ENCODE peak calls at places on chromosomes 5 and 9, in six cellular contexts. V is kidney, F is thoracic aorta, Y is heart left ventricle, J is BJ, L is small intestine. N is an unnamed sample.

GRCh38 chr9:101848485-101848919 is 110.1 kb upstream of the GRIN3A start:
- DNase-seq in F (no peak), J (no peak), V (no peak), Y (no peak), L (peak), N (no peak)

GRCh38 chr9:111148390-111148993 is 110.2 kb upstream of the LPAR1 start:
- DNase-seq in F (no peak), Y (no peak), J (peak), L (no peak), V (no peak), N (no peak)

GRCh38 chr9:129458663-129459549 is 162.0 kb downstream of the C9orf50 start:
- DNase-seq in F (no peak), Y (peak), L (no peak), V (peak), J (no peak), N (no peak)

GRCh38 chr9:35313911-35314310 is 152.1 kb downstream of the UNC13B start:
- DNase-seq in Y (no peak), V (no peak), J (no peak), L (no peak), F (no peak), N (no peak)

GRCh38 chr9:34457266-34458012 is 931 bp downstream of the FAM219A start:
- DNase-seq in L (peak), V (peak), Y (peak), J (peak), F (peak), N (peak)

GRCh38 chr9:133732351-133733073 is 5.6 kb downstream of the SARDH start:
- DNase-seq in F (no peak), V (peak), L (no peak), J (no peak), Y (no peak), N (no peak)

GRCh38 chr9:97366889-97367288 is 45.0 kb upstream of the TDRD7 start:
- DNase-seq in V (no peak), Y (no peak), F (no peak), L (no peak), J (no peak), N (no peak)

GRCh38 chr5:55601209-55601618 is 66.5 kb upstream of the PLPP1 start:
- DNase-seq in F (peak), Y (peak), V (peak), J (peak), L (peak), N (no peak)

GRCh38 chr9:137762414-137763061 is 115.0 kb upstream of the CACNA1B start:
- DNase-seq in J (no peak), F (no peak), Y (peak), V (peak), L (peak), N (no peak)

GRCh38 chr5:95862636-95863382 is 40.3 kb upstream of the GLRX start:
- DNase-seq in V (no peak), L (no peak), Y (no peak), F (no peak), J (no peak), N (no peak)

GRCh38 chr5:81749562-81750307 is 1.2 kb downstream of the SSBP2 start:
- DNase-seq in L (peak), F (no peak), Y (peak), J (no peak), V (peak), N (no peak)

GRCh38 chr9:81526587-81526986 is 162.8 kb downstream of the TLE1 start:
- DNase-seq in J (peak), L (no peak), Y (no peak), F (no peak), V (no peak), N (peak)

GRCh38 chr5:63774939-63775338 is 187.3 kb downstream of the HTR1A start:
- DNase-seq in F (no peak), Y (no peak), L (no peak), J (no peak), V (no peak), N (no peak)

GRCh38 chr9:101625871-101626270 is 31.1 kb upstream of the PPP3R2 start:
- DNase-seq in J (no peak), V (no peak), F (no peak), L (no peak), Y (no peak), N (no peak)

GRCh38 chr9:91825422-91825821 is 124.6 kb downstream of the ROR2 start:
- DNase-seq in F (no peak), V (no peak), Y (no peak), L (no peak), J (no peak), N (no peak)

GRCh38 chr9:4873066-4873465 is 80.3 kb downstream of the RCL1 start:
- DNase-seq in L (no peak), Y (no peak), V (no peak), F (peak), J (no peak), N (no peak)

GRCh38 chr9:116027951-116028350 is 125.6 kb upstream of the PAPPA start:
- DNase-seq in Y (no peak), J (no peak), F (no peak), L (no peak), V (no peak), N (no peak)

GRCh38 chr5:91092859-91093843 is 290.0 kb downstream of the ARRDC3 start:
- DNase-seq in Y (no peak), J (no peak), F (no peak), L (peak), V (no peak), N (no peak)

GRCh38 chr9:137759649-137760321 is 117.8 kb upstream of the CACNA1B start:
- DNase-seq in J (no peak), L (no peak), V (peak), F (no peak), Y (no peak), N (no peak)

GRCh38 chr9:94693485-94694191 is 32.9 kb upstream of the AOPEP start:
- DNase-seq in F (no peak), V (no peak), L (no peak), Y (no peak), J (no peak), N (no peak)

GRCh38 chr5:30040483-30041116 is 1152.9 kb upstream of the CDH6 start:
- DNase-seq in J (no peak), F (no peak), L (peak), Y (no peak), V (no peak), N (no peak)

GRCh38 chr5:164214698-164215097 is 709.3 kb downstream of the MAT2B start:
- DNase-seq in F (no peak), L (no peak), V (no peak), Y (no peak), J (no peak), N (no peak)

GRCh38 chr9:19922476-19923118 is 133.8 kb upstream of the SLC24A2 start:
- DNase-seq in Y (peak), J (no peak), F (no peak), L (peak), V (no peak), N (peak)

GRCh38 chr9:93670208-93671029 is 94.0 kb downstream of the PHF2 start:
- DNase-seq in L (no peak), Y (no peak), V (peak), J (no peak), F (no peak), N (no peak)

GRCh38 chr5:64883912-64884311 is 115.2 kb downstream of the CWC27 start:
- DNase-seq in L (no peak), Y (no peak), F (no peak), J (no peak), V (no peak), N (no peak)

GRCh38 chr5:64884541-64884940 is 115.8 kb downstream of the CWC27 start:
- DNase-seq in L (no peak), V (no peak), F (no peak), Y (no peak), J (no peak), N (no peak)

DNA sequence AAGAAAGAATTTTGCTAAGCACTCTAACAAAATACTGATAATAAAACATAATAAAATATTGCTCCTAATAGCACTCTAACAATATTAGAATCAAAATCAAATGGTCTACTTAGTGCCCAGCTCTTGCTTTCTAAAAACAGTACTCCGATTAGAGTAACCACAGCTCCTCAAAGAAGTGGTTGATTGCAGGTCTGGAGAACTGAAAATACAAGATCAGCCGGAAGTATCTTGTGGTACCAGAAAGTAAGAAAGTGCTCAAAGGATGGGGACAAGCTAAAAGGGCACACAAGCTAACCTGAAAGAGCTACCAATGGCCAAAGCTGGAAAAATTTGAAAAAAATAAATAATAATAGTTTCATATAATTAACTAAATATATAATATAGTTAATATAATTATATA is 119.2 kb downstream of the CWC27 start:
- DNase-seq in F (no peak), J (no peak), Y (no peak), V (no peak), L (no peak), N (no peak)
- H3K4me3 ChIP-seq in F (no peak), J (no peak), Y (no peak), V (no peak), L (no peak), N (no peak)

DNA sequence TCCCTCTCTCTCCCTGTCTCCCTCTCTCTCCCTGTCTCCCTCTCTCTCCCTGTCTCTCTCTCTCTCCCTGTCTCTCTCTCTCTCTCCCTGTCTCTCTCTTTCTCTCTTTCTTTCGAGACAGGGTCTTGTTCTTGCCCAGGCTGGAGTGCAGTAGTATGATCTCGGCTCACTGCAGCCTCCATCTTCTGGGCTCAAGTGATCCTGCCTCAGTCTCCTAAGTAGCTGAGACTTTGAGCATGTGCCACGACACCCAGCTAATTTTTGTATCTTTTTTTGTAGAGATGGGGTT is 14.3 kb downstream of the TRIO start:
- DNase-seq in J (no peak), F (no peak), V (no peak), L (no peak), Y (no peak), N (no peak)
- H3K4me3 ChIP-seq in J (peak), F (peak), V (no peak), L (no peak), Y (no peak), N (peak)

GRCh38 chr5:1726469-1726865 is 73.2 kb downstream of the MRPL36 start:
- DNase-seq in V (peak), F (no peak), L (no peak), Y (no peak), J (no peak), N (no peak)

GRCh38 chr5:1725641-1726468 is 73.8 kb downstream of the MRPL36 start:
- DNase-seq in V (peak), L (no peak), Y (no peak), J (no peak), F (no peak), N (no peak)

GRCh38 chr5:1723957-1724821 is 75.4 kb downstream of the MRPL36 start:
- DNase-seq in L (no peak), F (no peak), V (peak), J (no peak), Y (no peak), N (no peak)

GRCh38 chr5:1723476-1723875 is 76.2 kb downstream of the MRPL36 start:
- DNase-seq in L (no peak), F (no peak), J (no peak), V (peak), Y (no peak), N (no peak)

GRCh38 chr5:1724822-1725602 is 74.6 kb downstream of the MRPL36 start:
- DNase-seq in L (peak), F (no peak), J (no peak), V (peak), Y (no peak), N (no peak)
- H3K4me3 ChIP-seq in L (no peak), F (no peak), J (peak), V (no peak), Y (no peak), N (no peak)

DNA sequence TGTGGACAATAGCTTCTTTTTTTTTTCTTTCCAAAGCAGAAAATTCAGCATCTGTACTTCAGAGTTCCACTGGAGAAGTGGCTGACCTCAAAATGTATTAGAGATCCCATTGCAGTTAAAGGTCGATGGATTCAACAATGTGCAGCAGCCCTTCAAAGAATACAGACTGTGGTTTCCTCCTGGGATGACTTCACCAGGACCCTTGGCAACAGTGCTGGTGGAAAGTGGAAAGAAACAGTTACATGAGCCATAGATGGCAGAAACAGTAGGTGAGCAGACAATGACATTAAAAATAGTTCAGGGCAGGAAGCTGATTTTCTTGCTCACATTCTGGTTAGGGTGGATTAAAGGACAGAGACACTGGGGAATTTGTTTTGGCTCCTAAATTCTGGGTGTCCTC is 62.4 kb downstream of the SLC28A3 start:
- DNase-seq in L (no peak), F (no peak), Y (no peak), V (no peak), J (no peak), N (no peak)
- H3K4me3 ChIP-seq in L (no peak), F (no peak), Y (no peak), V (no peak), J (no peak), N (no peak)

GRCh38 chr9:127519301-127520166 is 68.2 kb downstream of the LRSAM1 start:
- DNase-seq in V (no peak), F (peak), L (no peak), Y (no peak), J (peak), N (peak)

GRCh38 chr9:127516835-127517607 is 65.7 kb downstream of the LRSAM1 start:
- DNase-seq in F (no peak), Y (no peak), L (no peak), J (no peak), V (peak), N (no peak)

GRCh38 chr9:127520941-127521918 is 69.9 kb downstream of the LRSAM1 start:
- DNase-seq in J (no peak), F (no peak), Y (no peak), V (peak), L (no peak), N (no peak)

GRCh38 chr9:127518091-127518856 is 67.0 kb downstream of the LRSAM1 start:
- DNase-seq in J (no peak), Y (no peak), L (no peak), V (peak), F (no peak), N (no peak)

DNA sequence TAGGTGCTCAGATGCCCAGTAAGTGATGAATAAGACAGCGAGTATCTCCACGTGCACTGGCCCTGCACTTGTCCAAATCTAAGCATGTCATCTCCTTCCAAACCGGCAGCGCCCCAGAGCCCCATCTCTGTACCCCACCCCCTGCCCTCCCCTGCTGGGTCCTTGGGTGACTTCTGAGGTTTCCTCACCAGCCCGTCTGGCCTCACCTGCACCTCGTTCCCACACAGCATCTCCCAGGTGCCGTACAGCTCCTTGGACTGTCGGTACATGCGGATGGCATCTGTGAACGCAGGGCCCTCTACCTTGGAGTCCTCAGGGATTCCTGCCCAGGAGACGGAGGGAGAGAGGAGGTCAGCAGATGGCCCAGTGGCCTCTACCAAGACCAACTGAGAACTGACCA is 66.3 kb downstream of the LRSAM1 start:
- DNase-seq in Y (no peak), J (no peak), F (no peak), L (no peak), V (peak), N (no peak)
- H3K4me3 ChIP-seq in Y (no peak), J (no peak), F (no peak), L (no peak), V (no peak), N (no peak)

GRCh38 chr5:78638423-78638822 is 10.1 kb downstream of the LHFPL2 start:
- DNase-seq in Y (peak), F (peak), J (peak), V (peak), L (peak), N (peak)
- H3K4me3 ChIP-seq in Y (no peak), F (no peak), J (no peak), V (no peak), L (no peak), N (no peak)

GRCh38 chr9:120926397-120926928 is at the start of gene TRAF1:
- DNase-seq in V (no peak), L (no peak), Y (no peak), J (no peak), F (no peak), N (no peak)
- H3K4me3 ChIP-seq in V (no peak), L (peak), Y (peak), J (no peak), F (peak), N (no peak)

N was measured in AG04449.